ENCODE peak calls at places on chromosome 21, in four cellular contexts. P, C, F and T are unnamed samples.
A peak's percentile ranks its signal among the peaks of the same experiment; 100 is the strongest.

GRCh38 chr21:42962360-42963007 is 11.9 kb upstream of the PKNOX1 start:
- DNase-seq in P (no peak), F (no peak), C (no peak), T (peak; percentile 23)

GRCh38 chr21:27365394-27365793 is 398.5 kb upstream of the ADAMTS5 start:
- DNase-seq in P (no peak), C (no peak), F (no peak), T (no peak)

GRCh38 chr21:36589352-36589971 is 109.5 kb upstream of the SIM2 start:
- DNase-seq in F (peak; percentile 27), C (peak; percentile 42), P (no peak), T (peak; percentile 80)

GRCh38 chr21:42012763-42013329 is 2.7 kb upstream of the ZBTB21 start:
- DNase-seq in C (no peak), F (no peak), P (no peak), T (no peak)

GRCh38 chr21:46323227-46323709 is 402 bp downstream of the C21orf58 start:
- DNase-seq in C (no peak), F (no peak), P (no peak), T (no peak)

GRCh38 chr21:31733521-31734149 is 1.7 kb upstream of the SCAF4 start:
- DNase-seq in C (peak; percentile 24), P (no peak), F (no peak), T (no peak)

GRCh38 chr21:45363921-45364463 is 41.0 kb upstream of the COL18A1 start:
- DNase-seq in F (peak; percentile 98), C (peak; percentile 86), P (no peak), T (no peak)

GRCh38 chr21:36698160-36699025 is 522 bp upstream of the SIM2 start:
- DNase-seq in C (peak; percentile 53), P (no peak), F (no peak), T (peak; percentile 87)

GRCh38 chr21:41373769-41374168 is 11.9 kb downstream of the MX2 start:
- DNase-seq in F (no peak), P (no peak), C (no peak), T (no peak)

GRCh38 chr21:36888466-36888865 is 78.0 kb downstream of the HLCS start:
- DNase-seq in C (no peak), F (no peak), P (no peak), T (no peak)

GRCh38 chr21:45396620-45396995 is 8.4 kb upstream of the COL18A1 start:
- DNase-seq in P (no peak), F (no peak), C (no peak), T (no peak)

GRCh38 chr21:46185717-46186116 is 1.5 kb upstream of the SPATC1L start:
- DNase-seq in P (no peak), F (no peak), C (no peak), T (no peak)

GRCh38 chr21:41957991-41958766 is 4.4 kb upstream of the C2CD2 start:
- DNase-seq in F (peak; percentile 81), C (peak; percentile 75), P (no peak), T (peak; percentile 72)

GRCh38 chr21:41482321-41482720 is 25.6 kb downstream of the TMPRSS2 start:
- DNase-seq in P (no peak), F (peak; percentile 11), C (no peak), T (no peak)

GRCh38 chr21:42047821-42048613 is 23.1 kb upstream of the UMODL1 start:
- DNase-seq in F (peak; percentile 94), C (no peak), P (no peak), T (no peak)

GRCh38 chr21:37375866-37376574 is 9.4 kb downstream of the DYRK1A start:
- DNase-seq in C (no peak), F (no peak), P (no peak), T (no peak)

GRCh38 chr21:45923146-45923545 is 58.4 kb upstream of the COL6A1 start:
- DNase-seq in C (peak; percentile 75), P (peak; percentile 66), F (peak; percentile 69), T (peak; percentile 90)

GRCh38 chr21:40507978-40508377 is 339.0 kb downstream of the DSCAM start:
- DNase-seq in C (no peak), F (no peak), P (no peak), T (no peak)

GRCh38 chr21:41752231-41752681 is 14.6 kb downstream of the RIPK4 start:
- DNase-seq in C (peak; percentile 74), P (no peak), F (no peak), T (peak; percentile 61)

GRCh38 chr21:45492765-45493164 is 49.5 kb downstream of the SLC19A1 start:
- DNase-seq in C (no peak), F (no peak), P (no peak), T (no peak)

GRCh38 chr21:31872072-31872451 is 758 bp upstream of the HUNK start:
- DNase-seq in P (no peak), F (no peak), C (no peak), T (peak; percentile 39)

GRCh38 chr21:41313765-41314164 is 2.8 kb upstream of the FAM3B start:
- DNase-seq in C (no peak), P (no peak), F (no peak), T (no peak)

GRCh38 chr21:46452719-46453118 is 6.0 kb upstream of the DIP2A start:
- DNase-seq in C (no peak), P (no peak), F (no peak), T (no peak)

GRCh38 chr21:45662623-45663015 is 19.1 kb downstream of the PCBP3 start:
- DNase-seq in P (no peak), C (no peak), F (no peak), T (no peak)

GRCh38 chr21:31509108-31510017 is 150.1 kb upstream of the SOD1 start:
- DNase-seq in P (peak; percentile 62), F (peak; percentile 63), C (peak; percentile 94), T (peak; percentile 83)

GRCh38 chr21:42229676-42230075 is 10.7 kb downstream of the ABCG1 start:
- DNase-seq in F (no peak), P (no peak), C (no peak), T (no peak)

GRCh38 chr21:31213787-31214186 is 130.3 kb downstream of the TIAM1 start:
- DNase-seq in P (peak; percentile 24), F (no peak), C (no peak), T (no peak)

GRCh38 chr21:42225042-42225441 is 6.1 kb downstream of the ABCG1 start:
- DNase-seq in F (no peak), P (no peak), C (no peak), T (no peak)

GRCh38 chr21:45358711-45359310 is 46.2 kb upstream of the COL18A1 start:
- DNase-seq in C (no peak), F (no peak), P (no peak), T (peak; percentile 56)

GRCh38 chr21:38921511-38922215 is 115.9 kb downstream of the ETS2 start:
- DNase-seq in C (no peak), P (no peak), F (no peak), T (no peak)
- H3K4me3 ChIP-seq in C (no peak overlapping the region), P (no peak overlapping the region), F (no peak overlapping the region), T (no peak overlapping the region)

DNA sequence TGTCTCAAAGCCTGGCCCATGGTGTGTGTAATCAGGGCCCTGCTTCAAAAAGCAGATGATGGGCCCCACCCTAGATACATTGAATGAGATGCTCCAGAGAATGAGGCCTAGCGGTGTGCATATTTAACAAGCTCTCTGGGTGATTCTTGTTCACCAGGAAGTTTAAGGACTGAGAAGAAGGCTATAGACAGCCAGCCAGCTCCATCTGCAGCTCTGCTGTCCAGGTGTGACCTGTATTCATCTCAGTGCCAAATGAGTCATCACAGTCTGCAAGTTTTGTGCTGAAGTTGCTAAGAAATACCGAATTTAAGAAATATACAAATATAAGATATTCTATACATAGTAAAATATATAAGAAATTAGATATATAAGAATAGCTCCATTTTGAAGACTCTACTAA is 182.0 kb upstream of the RUNX1 start:
- DNase-seq in C (no peak), P (no peak), F (no peak), T (no peak)
- H3K36me3 ChIP-seq in C (no peaks in the 10 kb centered on the region), P (no peaks in the 10 kb centered on the region), F (no peaks in the 10 kb centered on the region), T (no peaks in the 10 kb centered on the region)

GRCh38 chr21:22892041-22892440 is 1893.8 kb downstream of the NCAM2 start:
- DNase-seq in C (no peak), P (no peak), F (no peak), T (no peak)
- H3K27me3 ChIP-seq in C (no peaks in the 10 kb centered on the region), P (no peaks in the 10 kb centered on the region), F (no peaks in the 10 kb centered on the region), T (no peaks in the 10 kb centered on the region)

DNA sequence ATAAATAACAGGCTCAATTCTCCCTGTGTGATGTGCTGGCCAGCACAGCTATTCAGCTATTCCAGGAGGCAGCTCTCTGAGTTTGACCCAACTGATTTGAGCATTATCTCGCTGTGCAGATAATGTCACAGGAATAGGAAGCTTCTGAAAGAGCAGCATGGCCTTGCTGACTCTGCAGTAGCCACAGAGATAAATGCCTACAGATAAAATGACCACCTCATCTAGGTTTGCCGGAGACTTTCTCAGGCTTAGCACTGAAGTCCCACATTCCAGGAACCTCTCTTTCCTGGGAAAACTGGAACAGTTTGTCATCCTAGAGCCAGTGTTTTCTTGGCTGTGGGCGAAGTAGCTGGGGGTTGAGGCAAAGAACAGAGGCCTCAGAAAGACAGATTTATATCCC is 98.9 kb downstream of the MRPL39 start:
- DNase-seq in P (no peak), C (peak; percentile 58), F (peak; percentile 25), T (no peak)
- H3K4me3 ChIP-seq in P (no peak overlapping the region), C (no peak overlapping the region), F (no peak overlapping the region), T (no peak overlapping the region)

DNA sequence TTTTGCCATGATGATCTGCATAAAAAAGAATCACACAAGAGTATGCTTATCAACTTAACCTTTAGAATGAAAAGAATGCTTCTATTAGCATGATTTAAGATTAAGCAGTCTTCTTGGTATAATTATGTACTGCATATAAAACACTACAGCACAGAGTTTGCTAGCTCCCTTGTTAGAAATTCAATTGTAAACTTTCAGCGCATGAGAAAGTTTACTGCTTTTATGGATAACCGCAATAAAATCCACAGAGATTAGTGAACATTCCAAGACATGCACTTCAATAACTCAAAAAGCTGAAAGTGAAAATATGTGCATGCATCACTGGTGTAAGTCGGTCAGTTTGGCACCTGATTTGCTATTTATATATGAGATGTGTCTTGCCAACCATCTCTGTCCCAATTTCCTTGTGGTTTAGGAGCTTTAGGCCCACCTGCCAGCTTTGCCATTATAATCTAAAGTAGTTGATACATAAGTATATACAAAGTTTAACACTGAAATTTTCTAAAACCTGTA is 16.9 kb downstream of the CCT8 start:
- DNase-seq in F (no peak), C (no peak), P (no peak), T (no peak)
- H3K36me3 ChIP-seq in F (peaks cover 63% of the 10 kb centered on the region), C (peaks cover 13% of the 10 kb centered on the region), P (peaks cover 62% of the 10 kb centered on the region), T (peaks cover 32% of the 10 kb centered on the region)

GRCh38 chr21:15383588-15383987 is 318.8 kb upstream of the NRIP1 start:
- DNase-seq in F (no peak), P (no peak), C (no peak), T (no peak)

GRCh38 chr21:15379776-15380175 is 315.0 kb upstream of the NRIP1 start:
- DNase-seq in C (no peak), P (no peak), F (no peak), T (no peak)
- H3K27me3 ChIP-seq in C (no peaks in the 10 kb centered on the region), P (no peaks in the 10 kb centered on the region), F (no peaks in the 10 kb centered on the region), T (no peaks in the 10 kb centered on the region)

GRCh38 chr21:16422702-16423101 is 692.9 kb downstream of the USP25 start:
- DNase-seq in P (no peak), C (no peak), F (no peak), T (no peak)
- H3K4me3 ChIP-seq in P (no peak overlapping the region), C (no peak overlapping the region), F (no peak overlapping the region), T (no peak overlapping the region)

DNA sequence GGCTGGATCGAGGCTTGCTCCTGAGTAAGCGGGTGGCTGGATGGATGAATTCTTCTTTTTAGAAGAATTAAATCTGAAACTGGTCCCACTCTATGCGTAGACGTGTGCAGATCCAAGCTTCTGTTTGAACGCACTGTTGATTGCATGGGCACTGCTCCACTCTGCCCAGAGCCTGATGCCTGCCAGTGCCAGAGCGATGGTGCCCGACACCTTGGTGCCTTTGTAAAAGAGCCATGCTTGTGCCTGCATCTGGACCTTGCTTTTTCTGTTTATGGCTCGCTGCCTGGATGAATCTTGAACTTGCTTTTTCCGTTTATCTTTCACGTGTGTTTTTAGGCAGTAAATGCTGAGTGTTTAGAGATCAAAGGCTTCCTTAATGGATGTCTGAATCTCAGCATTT is 15.0 kb upstream of the PWP2 start:
- DNase-seq in P (no peak), C (no peak), F (no peak), T (no peak)
- H3K36me3 ChIP-seq in P (peaks cover 43% of the 10 kb centered on the region), C (peaks cover 4% of the 10 kb centered on the region), F (peaks cover 50% of the 10 kb centered on the region), T (peaks cover 28% of the 10 kb centered on the region)

GRCh38 chr21:33041981-33042380 is 16.2 kb downstream of the OLIG2 start:
- DNase-seq in C (no peak), P (no peak), F (no peak), T (no peak)
- H3K27me3 ChIP-seq in C (peaks cover 2% of the 10 kb centered on the region), P (peaks cover 4% of the 10 kb centered on the region), F (peaks cover 2% of the 10 kb centered on the region), T (peaks cover 6% of the 10 kb centered on the region)